ENCODE peak calls at places on chromosomes 1 and 21, in seven cellular contexts. L, U, N, Y, P, C and K are unnamed samples.

GRCh38 chr1:240044620-240045019 is 47.1 kb upstream of the FMN2 start:
- DNase-seq in L (no peak), U (no peak), N (no peak), Y (peak; percentile 41), P (no peak), C (no peak), K (no peak)

GRCh38 chr1:206469933-206470691 is at the start of gene IKBKE:
- DNase-seq in L (peak; percentile 75), U (peak; percentile 73), N (no peak), Y (peak; percentile 72), P (no peak), C (no peak), K (peak; percentile 62)

GRCh38 chr1:42951588-42951987 is 7.1 kb downstream of the SLC2A1 start:
- DNase-seq in L (no peak), U (no peak), N (no peak), Y (no peak), P (no peak), C (no peak), K (no peak)

GRCh38 chr1:100433563-100433962 is 81.3 kb downstream of the CDC14A start:
- DNase-seq in L (no peak), U (no peak), N (no peak), Y (no peak), P (no peak), C (no peak), K (no peak)

GRCh38 chr1:89987170-89987819 is 7.6 kb upstream of the ZNF326 start:
- DNase-seq in L (no peak), U (peak; percentile 80), N (no peak), Y (peak; percentile 58), P (peak; percentile 43), C (no peak), K (peak; percentile 79)

GRCh38 chr1:70284366-70284765 is 63.2 kb downstream of the SRSF11 start:
- DNase-seq in L (no peak), U (no peak), N (no peak), Y (no peak), P (no peak), C (no peak), K (no peak)

GRCh38 chr1:44511363-44511762 is 106.3 kb downstream of the RNF220 start:
- DNase-seq in L (no peak), U (no peak), N (no peak), Y (no peak), P (no peak), C (no peak), K (no peak)

GRCh38 chr1:156592158-156592909 is 758 bp downstream of the NAXE start:
- DNase-seq in L (no peak), U (no peak), N (no peak), Y (peak; percentile 2), P (no peak), C (no peak), K (no peak)

GRCh38 chr21:42633858-42634257 is 19.6 kb upstream of the PDE9A start:
- DNase-seq in L (no peak), U (no peak), N (peak; percentile 37), Y (no peak), P (no peak), C (no peak), K (no peak)

GRCh38 chr1:168082008-168082876 is 54.5 kb downstream of the GPR161 start:
- DNase-seq in L (peak; percentile 85), U (peak; percentile 79), N (no peak), Y (peak; percentile 59), P (peak; percentile 62), C (no peak), K (peak; percentile 87)

GRCh38 chr1:151325646-151326429 is 1.4 kb downstream of the PI4KB start:
- DNase-seq in L (no peak), U (peak; percentile 44), N (no peak), Y (peak; percentile 42), P (no peak), C (no peak), K (no peak)

GRCh38 chr21:28152729-28153128 is 839.9 kb downstream of the LTN1 start:
- DNase-seq in L (no peak), U (peak; percentile 12), N (no peak), Y (no peak), P (no peak), C (no peak), K (no peak)

GRCh38 chr1:22044690-22045420 is 7.7 kb upstream of the CDC42 start:
- DNase-seq in L (no peak), U (peak; percentile 69), N (no peak), Y (peak; percentile 83), P (no peak), C (no peak), K (no peak)
- H3K27ac ChIP-seq in L (no peak overlapping the region), U (no peak overlapping the region), N (peak overlapping the region; percentile 79), Y (peak overlapping the region; percentile 45), P (no peak overlapping the region), C (peak overlapping the region; percentile 85), K (no peak overlapping the region)

GRCh38 chr1:110214454-110215404 is 4.6 kb downstream of the KCNC4 start:
- DNase-seq in L (no peak), U (peak; percentile 9), N (no peak), Y (no peak), P (no peak), C (no peak), K (peak; percentile 25)
- H3K27ac ChIP-seq in L (no peak overlapping the region), U (no peak overlapping the region), N (no peak overlapping the region), Y (no peak overlapping the region), P (no peak overlapping the region), C (no peak overlapping the region), K (no peak overlapping the region)

GRCh38 chr1:233182587-233182986 is 112.9 kb downstream of the PCNX2 start:
- DNase-seq in L (no peak), U (no peak), N (no peak), Y (no peak), P (no peak), C (no peak), K (no peak)

GRCh38 chr1:233183226-233184020 is 112.1 kb downstream of the PCNX2 start:
- DNase-seq in L (no peak), U (peak; percentile 63), N (no peak), Y (peak; percentile 80), P (peak; percentile 9), C (no peak), K (no peak)

DNA sequence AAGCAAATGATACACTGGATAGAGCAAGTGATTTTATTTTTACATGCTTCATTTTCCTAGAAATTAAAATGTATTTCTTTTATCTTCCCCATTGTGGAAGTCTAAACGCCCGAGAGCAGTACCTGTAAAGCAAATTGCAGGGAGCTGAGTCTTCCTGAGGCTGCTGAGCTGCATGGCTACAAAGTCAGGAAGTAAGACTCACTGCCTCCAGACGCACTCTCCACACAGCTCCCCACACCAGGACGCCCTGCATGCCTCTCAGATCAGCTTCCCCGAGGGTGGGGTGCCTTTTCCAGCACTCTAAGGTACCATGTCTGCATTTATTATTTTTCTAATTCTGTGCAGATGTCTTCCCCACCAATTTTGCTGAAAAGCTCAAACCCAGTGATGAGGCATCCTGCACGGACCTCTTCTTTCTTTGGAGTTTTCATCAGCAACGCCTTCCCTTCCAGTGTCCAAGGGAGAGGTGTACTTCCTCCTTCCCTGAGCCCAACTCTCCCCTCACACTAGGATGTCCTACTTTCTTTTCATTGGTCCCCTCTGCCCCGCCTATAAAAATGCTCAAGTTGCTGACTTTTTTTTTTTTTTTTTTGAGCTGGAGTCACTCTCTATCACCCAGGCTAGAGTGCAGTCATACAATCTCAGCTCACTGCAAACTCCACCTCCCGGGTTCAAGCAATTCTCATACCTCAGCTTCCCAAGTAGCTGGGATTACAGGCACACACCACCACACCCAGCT is 114.7 kb downstream of the PCNX2 start:
- DNase-seq in L (no peak), U (no peak), N (no peak), Y (no peak), P (no peak), C (no peak), K (no peak)
- H3K27ac ChIP-seq in L (no peak overlapping the region), U (peak overlapping the region; percentile 21), N (no peak overlapping the region), Y (no peak overlapping the region), P (no peak overlapping the region), C (no peak overlapping the region), K (no peak overlapping the region)

GRCh38 chr1:1425426-1425752 is 4.3 kb upstream of the ANKRD65 start:
- DNase-seq in L (no peak), U (no peak), N (no peak), Y (no peak), P (no peak), C (no peak), K (no peak)

GRCh38 chr1:1428174-1428573 is 7.1 kb upstream of the ANKRD65 start:
- DNase-seq in L (peak; percentile 65), U (no peak), N (no peak), Y (no peak), P (no peak), C (no peak), K (no peak)

GRCh38 chr1:1426496-1426960 is 5.5 kb upstream of the ANKRD65 start:
- DNase-seq in L (no peak), U (no peak), N (no peak), Y (no peak), P (no peak), C (no peak), K (no peak)

GRCh38 chr1:1425753-1426495 is 4.8 kb upstream of the ANKRD65 start:
- DNase-seq in L (peak; percentile 59), U (no peak), N (no peak), Y (no peak), P (no peak), C (no peak), K (no peak)

GRCh38 chr1:1426961-1427934 is 6.2 kb upstream of the ANKRD65 start:
- DNase-seq in L (peak; percentile 71), U (no peak), N (no peak), Y (no peak), P (peak; percentile 76), C (no peak), K (no peak)
- H3K27ac ChIP-seq in L (no peak overlapping the region), U (no peak overlapping the region), N (no peak overlapping the region), Y (no peak overlapping the region), P (peak overlapping the region; percentile 58), C (peak overlapping the region; percentile 81), K (peak overlapping the region; percentile 83)

DNA sequence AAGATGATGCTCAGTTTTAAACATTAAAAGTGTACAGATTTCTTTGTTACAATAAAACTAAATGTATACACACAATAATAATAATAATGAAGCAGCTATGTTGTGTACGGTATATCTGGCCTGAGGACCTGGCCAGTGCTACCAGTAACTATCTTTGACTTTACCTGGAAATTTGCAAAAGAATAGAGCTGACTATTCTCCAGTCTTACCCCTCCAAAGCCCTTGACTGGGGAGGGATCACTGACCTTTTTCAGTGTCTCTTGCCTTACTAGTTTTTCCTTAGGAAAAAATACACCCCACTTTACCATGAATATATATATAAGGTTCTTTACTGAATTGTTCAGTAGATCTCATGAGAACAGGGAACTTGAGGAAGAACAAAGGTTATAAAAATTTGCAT is 24.8 kb upstream of the SLAMF1 start:
- DNase-seq in L (no peak), U (no peak), N (no peak), Y (no peak), P (no peak), C (no peak), K (no peak)
- H3K27ac ChIP-seq in L (no peak overlapping the region), U (no peak overlapping the region), N (no peak overlapping the region), Y (no peak overlapping the region), P (no peak overlapping the region), C (no peak overlapping the region), K (no peak overlapping the region)

GRCh38 chr1:62794047-62794446 is 10.1 kb downstream of the ATG4C start:
- DNase-seq in L (no peak), U (no peak), N (no peak), Y (no peak), P (no peak), C (no peak), K (no peak)
- H3K27ac ChIP-seq in L (no peak overlapping the region), U (no peak overlapping the region), N (no peak overlapping the region), Y (no peak overlapping the region), P (no peak overlapping the region), C (no peak overlapping the region), K (no peak overlapping the region)